ENCODE peak calls at places on chromosomes 5 and 9, in ten cellular contexts. B, I, G, V, K, A, Z, U, E and L are unnamed samples.

GRCh38 chr9:36450110-36450732 is 50.2 kb upstream of the RNF38 start:
- DNase-seq in B (peak), I (peak), G (peak), V (no peak), K (peak), A (peak), Z (no peak), U (peak), E (peak), L (peak)

GRCh38 chr9:35558185-35558584 is 46.9 kb upstream of the TESK1 start:
- DNase-seq in B (no peak), I (no peak), G (no peak), V (no peak), K (no peak), A (no peak), Z (no peak), U (no peak), E (no peak), L (no peak)

GRCh38 chr5:34564706-34565235 is 91.4 kb upstream of the RAI14 start:
- DNase-seq in B (no peak), I (peak), G (no peak), V (no peak), K (no peak), A (no peak), Z (no peak), U (peak), E (no peak), L (peak)

GRCh38 chr5:94010814-94011213 is 269.4 kb upstream of the POU5F2 start:
- DNase-seq in B (no peak), I (peak), G (no peak), V (no peak), K (no peak), A (no peak), Z (no peak), U (no peak), E (no peak), L (no peak)

GRCh38 chr9:33782395-33783152 is 12.8 kb upstream of the PRSS3 start:
- DNase-seq in B (no peak), I (peak), G (no peak), V (no peak), K (peak), A (no peak), Z (no peak), U (peak), E (peak), L (peak)

GRCh38 chr5:37807902-37808301 is 31.9 kb downstream of the GDNF start:
- DNase-seq in B (no peak), I (no peak), G (no peak), V (no peak), K (no peak), A (no peak), Z (no peak), U (no peak), E (no peak), L (no peak)

GRCh38 chr9:128528445-128529160 is 23.8 kb upstream of the SPTAN1 start:
- DNase-seq in B (no peak), I (peak), G (no peak), V (no peak), K (peak), A (no peak), Z (no peak), U (peak), E (no peak), L (no peak)

GRCh38 chr5:150541895-150542294 is 34.0 kb downstream of the NDST1 start:
- DNase-seq in B (no peak), I (peak), G (no peak), V (no peak), K (no peak), A (no peak), Z (no peak), U (peak), E (no peak), L (no peak)

GRCh38 chr9:128550770-128551651 is 1.4 kb upstream of the SPTAN1 start:
- DNase-seq in B (no peak), I (peak), G (no peak), V (no peak), K (peak), A (no peak), Z (no peak), U (no peak), E (no peak), L (peak)

GRCh38 chr5:87741891-87742290 is 329.2 kb upstream of the CCNH start:
- DNase-seq in B (no peak), I (no peak), G (no peak), V (no peak), K (no peak), A (no peak), Z (no peak), U (no peak), E (no peak), L (no peak)

GRCh38 chr5:62044989-62045388 is 261.0 kb upstream of the KIF2A start:
- DNase-seq in B (no peak), I (no peak), G (no peak), V (no peak), K (no peak), A (no peak), Z (no peak), U (no peak), E (no peak), L (no peak)

GRCh38 chr5:117623042-117623815 is 1048.6 kb upstream of the SEMA6A start:
- DNase-seq in B (no peak), I (peak), G (no peak), V (peak), K (peak), A (no peak), Z (no peak), U (no peak), E (no peak), L (peak)

GRCh38 chr9:130891699-130892502 is 4.7 kb downstream of the QRFP start:
- DNase-seq in B (no peak), I (no peak), G (no peak), V (no peak), K (no peak), A (no peak), Z (peak), U (no peak), E (no peak), L (no peak)

GRCh38 chr9:108759835-108760234 is 96.0 kb downstream of the ACTL7B start:
- DNase-seq in B (peak), I (no peak), G (no peak), V (no peak), K (no peak), A (no peak), Z (no peak), U (no peak), E (no peak), L (no peak)

GRCh38 chr9:108760841-108761240 is 94.9 kb downstream of the ACTL7B start:
- DNase-seq in B (no peak), I (no peak), G (no peak), V (no peak), K (no peak), A (no peak), Z (no peak), U (no peak), E (no peak), L (no peak)

GRCh38 chr9:108756746-108757490 is 98.9 kb downstream of the ACTL7B start:
- DNase-seq in B (no peak), I (no peak), G (no peak), V (no peak), K (peak), A (no peak), Z (no peak), U (peak), E (no peak), L (no peak)

GRCh38 chr9:108761530-108762347 is 94.0 kb downstream of the ACTL7B start:
- DNase-seq in B (peak), I (peak), G (no peak), V (no peak), K (peak), A (peak), Z (no peak), U (peak), E (peak), L (peak)

DNA sequence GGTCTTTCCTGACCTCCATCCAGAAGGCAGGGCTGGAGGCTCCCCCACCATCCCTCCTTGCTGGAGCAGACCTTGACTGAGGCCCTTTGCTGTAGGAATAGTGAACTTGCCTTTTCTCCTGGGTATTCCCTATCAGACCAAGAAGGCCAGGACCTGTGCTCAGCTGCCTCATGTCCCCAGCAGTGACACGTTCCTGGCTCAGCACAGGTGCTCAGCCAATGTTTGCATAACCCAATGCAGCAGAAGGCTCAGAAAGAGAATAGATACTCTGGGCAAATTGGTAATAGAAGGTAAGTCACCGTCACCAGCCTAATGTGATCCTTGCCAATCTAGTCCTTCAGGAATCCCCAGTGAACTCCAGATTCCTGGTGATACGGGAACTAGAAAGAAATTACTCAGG is 96.4 kb downstream of the ACTL7B start:
- DNase-seq in B (peak), I (no peak), G (no peak), V (no peak), K (no peak), A (no peak), Z (no peak), U (no peak), E (no peak), L (no peak)
- TF ChIP-seq CTCF in B (no peak), I (no peak), G (no peak), V (no peak), K (no peak), A (no peak), Z (no peak), U (no peak), E (no peak), L (no peak)

GRCh38 chr5:1930501-1930879 is 47.8 kb upstream of the IRX4 start:
- DNase-seq in B (no peak), I (no peak), G (no peak), V (no peak), K (no peak), A (no peak), Z (peak), U (no peak), E (no peak), L (no peak)
- H3K4me3 ChIP-seq in B (peak), I (no peak), G (no peak), V (no peak), K (no peak), A (no peak), Z (peak), U (no peak), E (no peak), L (no peak)

GRCh38 chr5:1685076-1685475 is 114.6 kb downstream of the MRPL36 start:
- DNase-seq in B (no peak), I (no peak), G (no peak), V (no peak), K (no peak), A (peak), Z (no peak), U (no peak), E (no peak), L (no peak)

GRCh38 chr5:1681955-1682354 is 117.7 kb downstream of the MRPL36 start:
- DNase-seq in B (no peak), I (no peak), G (no peak), V (no peak), K (no peak), A (no peak), Z (no peak), U (no peak), E (no peak), L (no peak)

GRCh38 chr5:1687301-1687970 is 112.2 kb downstream of the MRPL36 start:
- DNase-seq in B (no peak), I (no peak), G (no peak), V (no peak), K (no peak), A (no peak), Z (no peak), U (no peak), E (no peak), L (no peak)

GRCh38 chr5:1686066-1686802 is 113.4 kb downstream of the MRPL36 start:
- DNase-seq in B (no peak), I (no peak), G (no peak), V (no peak), K (no peak), A (no peak), Z (no peak), U (no peak), E (no peak), L (no peak)
- TF ChIP-seq CTCF in B (no peak), I (no peak), G (no peak), V (no peak), K (no peak), A (no peak), Z (no peak), U (no peak), E (no peak), L (no peak)

DNA sequence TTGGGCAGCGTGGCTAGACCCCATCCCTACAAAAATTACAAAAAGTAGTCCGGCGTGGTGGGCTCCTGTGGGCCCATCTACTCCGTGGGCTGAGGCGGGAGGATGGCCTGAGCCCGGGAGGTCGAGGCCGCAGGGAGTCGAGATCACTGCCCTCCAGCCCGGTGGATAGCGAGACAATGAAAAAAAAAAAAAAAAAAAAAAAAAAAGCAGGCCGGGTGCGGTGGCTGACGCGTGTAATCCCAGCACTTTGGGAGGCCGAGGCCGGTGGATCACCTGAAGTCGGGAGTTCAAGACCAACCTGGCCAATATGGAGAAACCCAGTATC is 110.5 kb upstream of the LPCAT1 start:
- DNase-seq in B (no peak), I (no peak), G (no peak), V (no peak), K (no peak), A (no peak), Z (no peak), U (no peak), E (no peak), L (no peak)
- H3K4me3 ChIP-seq in B (peak), I (peak), G (peak), V (peak), K (peak), A (peak), Z (peak), U (peak), E (peak), L (peak)

GRCh38 chr9:98255578-98256296 is at the start of gene TBC1D2:
- DNase-seq in B (peak), I (peak), G (peak), V (peak), K (peak), A (peak), Z (peak), U (peak), E (peak), L (peak)
- TF ChIP-seq CTCF in B (no peak), I (peak), G (peak), V (peak), K (peak), A (peak), Z (no peak), U (no peak), E (peak), L (peak)

GRCh38 chr9:95058795-95059386 is 258.6 kb downstream of the FANCC start:
- DNase-seq in B (no peak), I (no peak), G (no peak), V (no peak), K (peak), A (no peak), Z (no peak), U (no peak), E (no peak), L (peak)

GRCh38 chr9:95055851-95056551 is 261.5 kb downstream of the FANCC start:
- DNase-seq in B (no peak), I (peak), G (no peak), V (no peak), K (peak), A (no peak), Z (no peak), U (no peak), E (peak), L (peak)

GRCh38 chr9:95055337-95055850 is 262.1 kb downstream of the FANCC start:
- DNase-seq in B (no peak), I (peak), G (no peak), V (no peak), K (no peak), A (no peak), Z (no peak), U (no peak), E (no peak), L (no peak)

GRCh38 chr9:95058121-95058785 is 259.3 kb downstream of the FANCC start:
- DNase-seq in B (no peak), I (no peak), G (no peak), V (no peak), K (no peak), A (no peak), Z (no peak), U (no peak), E (no peak), L (no peak)

DNA sequence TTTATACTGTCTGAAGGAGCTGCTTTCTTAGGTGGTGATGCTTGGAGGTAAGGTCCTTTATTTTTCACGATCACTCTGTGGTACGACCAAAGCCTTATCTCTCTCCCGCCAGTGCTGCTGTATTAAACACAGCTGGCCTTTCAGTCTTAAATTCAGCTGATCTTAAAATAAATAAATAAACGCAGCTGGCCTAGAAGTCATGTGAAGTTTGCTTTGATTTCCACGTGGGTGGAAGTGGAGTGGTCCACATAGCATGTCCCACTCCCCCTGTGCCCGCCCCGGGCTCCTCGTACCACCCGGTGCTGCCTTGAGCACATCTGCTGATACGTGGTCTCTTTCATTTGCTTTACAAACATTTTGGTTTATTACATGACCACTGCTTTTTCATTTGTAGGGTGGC is 260.4 kb downstream of the FANCC start:
- DNase-seq in B (no peak), I (no peak), G (no peak), V (no peak), K (peak), A (no peak), Z (no peak), U (no peak), E (peak), L (peak)
- H3K4me3 ChIP-seq in B (peak), I (no peak), G (no peak), V (peak), K (no peak), A (no peak), Z (no peak), U (no peak), E (peak), L (no peak)

GRCh38 chr5:107640568-107640967 is 30.2 kb downstream of the EFNA5 start:
- DNase-seq in B (no peak), I (no peak), G (no peak), V (no peak), K (no peak), A (no peak), Z (no peak), U (no peak), E (no peak), L (no peak)
- TF ChIP-seq CTCF in B (no peak), I (no peak), G (no peak), V (no peak), K (no peak), A (no peak), Z (no peak), U (no peak), E (no peak), L (no peak)

GRCh38 chr5:140109818-140110733 is 3.8 kb upstream of the PURA start:
- DNase-seq in B (no peak), I (no peak), G (no peak), V (no peak), K (no peak), A (no peak), Z (no peak), U (no peak), E (no peak), L (no peak)
- H3K4me3 ChIP-seq in B (peak), I (no peak), G (peak), V (no peak), K (no peak), A (peak), Z (no peak), U (peak), E (peak), L (no peak)

GRCh38 chr5:36090033-36090432 is 23.4 kb upstream of the UGT3A2 start:
- DNase-seq in B (no peak), I (peak), G (peak), V (no peak), K (peak), A (peak), Z (no peak), U (peak), E (no peak), L (peak)
- TF ChIP-seq CTCF in B (no peak), I (peak), G (peak), V (peak), K (peak), A (peak), Z (no peak), U (peak), E (peak), L (peak)

GRCh38 chr5:416636-416960 is 26.4 kb upstream of the EXOC3 start:
- DNase-seq in B (no peak), I (no peak), G (no peak), V (no peak), K (no peak), A (no peak), Z (no peak), U (no peak), E (no peak), L (no peak)
- H3K4me3 ChIP-seq in B (no peak), I (no peak), G (no peak), V (no peak), K (no peak), A (no peak), Z (no peak), U (no peak), E (no peak), L (no peak)